ENCODE peak calls at places on chromosomes 1 and 21, in ten cellular contexts. One of them, this sample, is unnamed.

GRCh38 chr1:99264201-99265021 is at the start of gene PLPPR4:
- DNase-seq in astrocyte of the spinal cord: peak; percentile 18
- DNase-seq in DMS 273 treated with DMSO at 0.1 percent for 48 hours: no peak
- DNase-seq in stimulated activated naive B cell treated with anti-CD40 and anti-IgM and Interleukin-4, amounts not matched to agents 10 μg/mL and 1 μg/mL and 100 μg/mL, for 72 hours: no peak
- DNase-seq in activated CD8-positive, alpha-beta memory T cell treated with anti-CD3 and anti-CD28 coated beads for 1 hour: no peak
- DNase-seq in choroid plexus epithelial cell: peak; percentile 10
- DNase-seq in dorsolateral prefrontal cortex: peak; percentile 71
- DNase-seq in stimulated activated effector memory CD8-positive, alpha-beta T cell treated with anti-CD3 and anti-CD28 coated beads, Interleukin-12 subunit alpha, Interleukin-12 subunit beta, amount 100 ng/mL, for 72 hours: no peak
- DNase-seq in breast epithelium: peak; percentile 53
- DNase-seq in mesothelial cell of epicardium: peak; percentile 41
- DNase-seq in this sample: peak; percentile 22

GRCh38 chr1:205972081-205972480 is 28.8 kb upstream of the SLC26A9 start:
- DNase-seq in choroid plexus epithelial cell: no peak
- DNase-seq in dorsolateral prefrontal cortex: no peak
- DNase-seq in breast epithelium: no peak
- DNase-seq in DMS 273 treated with DMSO at 0.1 percent for 48 hours: no peak
- DNase-seq in activated CD8-positive, alpha-beta memory T cell treated with anti-CD3 and anti-CD28 coated beads for 1 hour: no peak
- DNase-seq in stimulated activated effector memory CD8-positive, alpha-beta T cell treated with anti-CD3 and anti-CD28 coated beads, Interleukin-12 subunit alpha, Interleukin-12 subunit beta, amount 100 ng/mL, for 72 hours: no peak
- DNase-seq in astrocyte of the spinal cord: no peak
- DNase-seq in stimulated activated naive B cell treated with anti-CD40 and anti-IgM and Interleukin-4, amounts not matched to agents 10 μg/mL and 1 μg/mL and 100 μg/mL, for 72 hours: no peak
- DNase-seq in mesothelial cell of epicardium: no peak
- DNase-seq in this sample: no peak

GRCh38 chr1:246793331-246793890 is 69.2 kb downstream of the SCCPDH start:
- DNase-seq in stimulated activated naive B cell treated with anti-CD40 and anti-IgM and Interleukin-4, amounts not matched to agents 10 μg/mL and 1 μg/mL and 100 μg/mL, for 72 hours: no peak
- DNase-seq in astrocyte of the spinal cord: no peak
- DNase-seq in DMS 273 treated with DMSO at 0.1 percent for 48 hours: no peak
- DNase-seq in breast epithelium: no peak
- DNase-seq in activated CD8-positive, alpha-beta memory T cell treated with anti-CD3 and anti-CD28 coated beads for 1 hour: no peak
- DNase-seq in dorsolateral prefrontal cortex: no peak
- DNase-seq in stimulated activated effector memory CD8-positive, alpha-beta T cell treated with anti-CD3 and anti-CD28 coated beads, Interleukin-12 subunit alpha, Interleukin-12 subunit beta, amount 100 ng/mL, for 72 hours: no peak
- DNase-seq in choroid plexus epithelial cell: no peak
- DNase-seq in mesothelial cell of epicardium: no peak
- DNase-seq in this sample: no peak

GRCh38 chr1:97919568-97920261 is 1.1 kb downstream of the DPYD start:
- DNase-seq in choroid plexus epithelial cell: peak; percentile 69
- DNase-seq in astrocyte of the spinal cord: peak; percentile 45
- DNase-seq in dorsolateral prefrontal cortex: no peak
- DNase-seq in mesothelial cell of epicardium: no peak
- DNase-seq in stimulated activated naive B cell treated with anti-CD40 and anti-IgM and Interleukin-4, amounts not matched to agents 10 μg/mL and 1 μg/mL and 100 μg/mL, for 72 hours: no peak
- DNase-seq in DMS 273 treated with DMSO at 0.1 percent for 48 hours: no peak
- DNase-seq in stimulated activated effector memory CD8-positive, alpha-beta T cell treated with anti-CD3 and anti-CD28 coated beads, Interleukin-12 subunit alpha, Interleukin-12 subunit beta, amount 100 ng/mL, for 72 hours: no peak
- DNase-seq in breast epithelium: no peak
- DNase-seq in activated CD8-positive, alpha-beta memory T cell treated with anti-CD3 and anti-CD28 coated beads for 1 hour: no peak
- DNase-seq in this sample: peak; percentile 57

GRCh38 chr1:232678185-232678886 is 48.4 kb upstream of the SIPA1L2 start:
- DNase-seq in stimulated activated effector memory CD8-positive, alpha-beta T cell treated with anti-CD3 and anti-CD28 coated beads, Interleukin-12 subunit alpha, Interleukin-12 subunit beta, amount 100 ng/mL, for 72 hours: no peak
- DNase-seq in dorsolateral prefrontal cortex: no peak
- DNase-seq in activated CD8-positive, alpha-beta memory T cell treated with anti-CD3 and anti-CD28 coated beads for 1 hour: no peak
- DNase-seq in stimulated activated naive B cell treated with anti-CD40 and anti-IgM and Interleukin-4, amounts not matched to agents 10 μg/mL and 1 μg/mL and 100 μg/mL, for 72 hours: no peak
- DNase-seq in astrocyte of the spinal cord: no peak
- DNase-seq in DMS 273 treated with DMSO at 0.1 percent for 48 hours: no peak
- DNase-seq in breast epithelium: no peak
- DNase-seq in choroid plexus epithelial cell: no peak
- DNase-seq in mesothelial cell of epicardium: no peak
- DNase-seq in this sample: no peak

GRCh38 chr21:44399955-44400790 is 46.8 kb downstream of the TRPM2 start:
- DNase-seq in breast epithelium: no peak
- DNase-seq in stimulated activated naive B cell treated with anti-CD40 and anti-IgM and Interleukin-4, amounts not matched to agents 10 μg/mL and 1 μg/mL and 100 μg/mL, for 72 hours: no peak
- DNase-seq in activated CD8-positive, alpha-beta memory T cell treated with anti-CD3 and anti-CD28 coated beads for 1 hour: no peak
- DNase-seq in dorsolateral prefrontal cortex: no peak
- DNase-seq in stimulated activated effector memory CD8-positive, alpha-beta T cell treated with anti-CD3 and anti-CD28 coated beads, Interleukin-12 subunit alpha, Interleukin-12 subunit beta, amount 100 ng/mL, for 72 hours: no peak
- DNase-seq in mesothelial cell of epicardium: no peak
- DNase-seq in astrocyte of the spinal cord: no peak
- DNase-seq in choroid plexus epithelial cell: no peak
- DNase-seq in DMS 273 treated with DMSO at 0.1 percent for 48 hours: no peak
- DNase-seq in this sample: no peak

GRCh38 chr1:57377731-57378139 is 46.1 kb downstream of the DAB1 start:
- DNase-seq in stimulated activated effector memory CD8-positive, alpha-beta T cell treated with anti-CD3 and anti-CD28 coated beads, Interleukin-12 subunit alpha, Interleukin-12 subunit beta, amount 100 ng/mL, for 72 hours: no peak
- DNase-seq in activated CD8-positive, alpha-beta memory T cell treated with anti-CD3 and anti-CD28 coated beads for 1 hour: no peak
- DNase-seq in mesothelial cell of epicardium: no peak
- DNase-seq in astrocyte of the spinal cord: no peak
- DNase-seq in DMS 273 treated with DMSO at 0.1 percent for 48 hours: no peak
- DNase-seq in stimulated activated naive B cell treated with anti-CD40 and anti-IgM and Interleukin-4, amounts not matched to agents 10 μg/mL and 1 μg/mL and 100 μg/mL, for 72 hours: no peak
- DNase-seq in dorsolateral prefrontal cortex: no peak
- DNase-seq in breast epithelium: no peak
- DNase-seq in choroid plexus epithelial cell: no peak
- DNase-seq in this sample: no peak

GRCh38 chr1:35243681-35244080 is 24.8 kb upstream of the ZMYM4 start:
- DNase-seq in choroid plexus epithelial cell: no peak
- DNase-seq in stimulated activated naive B cell treated with anti-CD40 and anti-IgM and Interleukin-4, amounts not matched to agents 10 μg/mL and 1 μg/mL and 100 μg/mL, for 72 hours: no peak
- DNase-seq in breast epithelium: no peak
- DNase-seq in activated CD8-positive, alpha-beta memory T cell treated with anti-CD3 and anti-CD28 coated beads for 1 hour: no peak
- DNase-seq in stimulated activated effector memory CD8-positive, alpha-beta T cell treated with anti-CD3 and anti-CD28 coated beads, Interleukin-12 subunit alpha, Interleukin-12 subunit beta, amount 100 ng/mL, for 72 hours: no peak
- DNase-seq in DMS 273 treated with DMSO at 0.1 percent for 48 hours: peak; percentile 12
- DNase-seq in dorsolateral prefrontal cortex: no peak
- DNase-seq in mesothelial cell of epicardium: no peak
- DNase-seq in astrocyte of the spinal cord: no peak
- DNase-seq in this sample: no peak

GRCh38 chr1:36925251-36925650 is 109.1 kb downstream of the GRIK3 start:
- DNase-seq in dorsolateral prefrontal cortex: no peak
- DNase-seq in DMS 273 treated with DMSO at 0.1 percent for 48 hours: peak; percentile 33
- DNase-seq in choroid plexus epithelial cell: no peak
- DNase-seq in activated CD8-positive, alpha-beta memory T cell treated with anti-CD3 and anti-CD28 coated beads for 1 hour: no peak
- DNase-seq in mesothelial cell of epicardium: no peak
- DNase-seq in breast epithelium: no peak
- DNase-seq in stimulated activated effector memory CD8-positive, alpha-beta T cell treated with anti-CD3 and anti-CD28 coated beads, Interleukin-12 subunit alpha, Interleukin-12 subunit beta, amount 100 ng/mL, for 72 hours: no peak
- DNase-seq in astrocyte of the spinal cord: no peak
- DNase-seq in stimulated activated naive B cell treated with anti-CD40 and anti-IgM and Interleukin-4, amounts not matched to agents 10 μg/mL and 1 μg/mL and 100 μg/mL, for 72 hours: no peak
- DNase-seq in this sample: no peak

GRCh38 chr1:204828352-204828850 is 42.3 kb upstream of the NFASC start:
- DNase-seq in dorsolateral prefrontal cortex: peak; percentile 78
- DNase-seq in stimulated activated effector memory CD8-positive, alpha-beta T cell treated with anti-CD3 and anti-CD28 coated beads, Interleukin-12 subunit alpha, Interleukin-12 subunit beta, amount 100 ng/mL, for 72 hours: peak; percentile 54
- DNase-seq in choroid plexus epithelial cell: peak; percentile 5
- DNase-seq in astrocyte of the spinal cord: no peak
- DNase-seq in breast epithelium: no peak
- DNase-seq in stimulated activated naive B cell treated with anti-CD40 and anti-IgM and Interleukin-4, amounts not matched to agents 10 μg/mL and 1 μg/mL and 100 μg/mL, for 72 hours: peak; percentile 51
- DNase-seq in mesothelial cell of epicardium: peak; percentile 48
- DNase-seq in activated CD8-positive, alpha-beta memory T cell treated with anti-CD3 and anti-CD28 coated beads for 1 hour: no peak
- DNase-seq in DMS 273 treated with DMSO at 0.1 percent for 48 hours: no peak
- DNase-seq in this sample: peak; percentile 12

GRCh38 chr21:34029724-34030528 is 43.5 kb upstream of the MRPS6 start:
- DNase-seq in breast epithelium: no peak
- DNase-seq in choroid plexus epithelial cell: peak; percentile 92
- DNase-seq in dorsolateral prefrontal cortex: peak; percentile 78
- DNase-seq in activated CD8-positive, alpha-beta memory T cell treated with anti-CD3 and anti-CD28 coated beads for 1 hour: no peak
- DNase-seq in astrocyte of the spinal cord: peak; percentile 82
- DNase-seq in mesothelial cell of epicardium: no peak
- DNase-seq in stimulated activated naive B cell treated with anti-CD40 and anti-IgM and Interleukin-4, amounts not matched to agents 10 μg/mL and 1 μg/mL and 100 μg/mL, for 72 hours: peak; percentile 37
- DNase-seq in stimulated activated effector memory CD8-positive, alpha-beta T cell treated with anti-CD3 and anti-CD28 coated beads, Interleukin-12 subunit alpha, Interleukin-12 subunit beta, amount 100 ng/mL, for 72 hours: peak; percentile 73
- DNase-seq in DMS 273 treated with DMSO at 0.1 percent for 48 hours: no peak
- DNase-seq in this sample: peak; percentile 90

GRCh38 chr1:41672641-41673313 is 188.3 kb upstream of the EDN2 start:
- DNase-seq in choroid plexus epithelial cell: peak; percentile 67
- DNase-seq in mesothelial cell of epicardium: no peak
- DNase-seq in stimulated activated naive B cell treated with anti-CD40 and anti-IgM and Interleukin-4, amounts not matched to agents 10 μg/mL and 1 μg/mL and 100 μg/mL, for 72 hours: no peak
- DNase-seq in dorsolateral prefrontal cortex: no peak
- DNase-seq in astrocyte of the spinal cord: peak; percentile 76
- DNase-seq in DMS 273 treated with DMSO at 0.1 percent for 48 hours: no peak
- DNase-seq in breast epithelium: peak; percentile 44
- DNase-seq in stimulated activated effector memory CD8-positive, alpha-beta T cell treated with anti-CD3 and anti-CD28 coated beads, Interleukin-12 subunit alpha, Interleukin-12 subunit beta, amount 100 ng/mL, for 72 hours: no peak
- DNase-seq in activated CD8-positive, alpha-beta memory T cell treated with anti-CD3 and anti-CD28 coated beads for 1 hour: no peak
- DNase-seq in this sample: peak; percentile 86

GRCh38 chr1:192535916-192536662 is 39.5 kb upstream of the RGS1 start:
- DNase-seq in mesothelial cell of epicardium: no peak
- DNase-seq in choroid plexus epithelial cell: no peak
- DNase-seq in stimulated activated naive B cell treated with anti-CD40 and anti-IgM and Interleukin-4, amounts not matched to agents 10 μg/mL and 1 μg/mL and 100 μg/mL, for 72 hours: no peak
- DNase-seq in dorsolateral prefrontal cortex: no peak
- DNase-seq in activated CD8-positive, alpha-beta memory T cell treated with anti-CD3 and anti-CD28 coated beads for 1 hour: no peak
- DNase-seq in stimulated activated effector memory CD8-positive, alpha-beta T cell treated with anti-CD3 and anti-CD28 coated beads, Interleukin-12 subunit alpha, Interleukin-12 subunit beta, amount 100 ng/mL, for 72 hours: no peak
- DNase-seq in DMS 273 treated with DMSO at 0.1 percent for 48 hours: no peak
- DNase-seq in breast epithelium: no peak
- DNase-seq in astrocyte of the spinal cord: no peak
- DNase-seq in this sample: no peak

GRCh38 chr21:45078877-45079281 is 4.5 kb downstream of the ADARB1 start:
- DNase-seq in breast epithelium: no peak
- DNase-seq in mesothelial cell of epicardium: no peak
- DNase-seq in stimulated activated naive B cell treated with anti-CD40 and anti-IgM and Interleukin-4, amounts not matched to agents 10 μg/mL and 1 μg/mL and 100 μg/mL, for 72 hours: no peak
- DNase-seq in activated CD8-positive, alpha-beta memory T cell treated with anti-CD3 and anti-CD28 coated beads for 1 hour: peak; percentile 53
- DNase-seq in dorsolateral prefrontal cortex: no peak
- DNase-seq in choroid plexus epithelial cell: peak; percentile 90
- DNase-seq in astrocyte of the spinal cord: peak; percentile 28
- DNase-seq in stimulated activated effector memory CD8-positive, alpha-beta T cell treated with anti-CD3 and anti-CD28 coated beads, Interleukin-12 subunit alpha, Interleukin-12 subunit beta, amount 100 ng/mL, for 72 hours: peak; percentile 80
- DNase-seq in DMS 273 treated with DMSO at 0.1 percent for 48 hours: no peak
- DNase-seq in this sample: peak; percentile 74

GRCh38 chr1:234755449-234755863 is 145.5 kb upstream of the IRF2BP2 start:
- DNase-seq in breast epithelium: peak; percentile 62
- DNase-seq in astrocyte of the spinal cord: peak; percentile 62
- DNase-seq in choroid plexus epithelial cell: peak; percentile 85
- DNase-seq in stimulated activated naive B cell treated with anti-CD40 and anti-IgM and Interleukin-4, amounts not matched to agents 10 μg/mL and 1 μg/mL and 100 μg/mL, for 72 hours: no peak
- DNase-seq in DMS 273 treated with DMSO at 0.1 percent for 48 hours: peak; percentile 61
- DNase-seq in mesothelial cell of epicardium: no peak
- DNase-seq in activated CD8-positive, alpha-beta memory T cell treated with anti-CD3 and anti-CD28 coated beads for 1 hour: no peak
- DNase-seq in stimulated activated effector memory CD8-positive, alpha-beta T cell treated with anti-CD3 and anti-CD28 coated beads, Interleukin-12 subunit alpha, Interleukin-12 subunit beta, amount 100 ng/mL, for 72 hours: no peak
- DNase-seq in dorsolateral prefrontal cortex: peak; percentile 91
- DNase-seq in this sample: peak; percentile 96

GRCh38 chr1:114685851-114686250 is 9.5 kb downstream of the AMPD1 start:
- DNase-seq in mesothelial cell of epicardium: no peak
- DNase-seq in stimulated activated effector memory CD8-positive, alpha-beta T cell treated with anti-CD3 and anti-CD28 coated beads, Interleukin-12 subunit alpha, Interleukin-12 subunit beta, amount 100 ng/mL, for 72 hours: no peak
- DNase-seq in dorsolateral prefrontal cortex: no peak
- DNase-seq in choroid plexus epithelial cell: no peak
- DNase-seq in activated CD8-positive, alpha-beta memory T cell treated with anti-CD3 and anti-CD28 coated beads for 1 hour: no peak
- DNase-seq in DMS 273 treated with DMSO at 0.1 percent for 48 hours: no peak
- DNase-seq in breast epithelium: no peak
- DNase-seq in astrocyte of the spinal cord: no peak
- DNase-seq in stimulated activated naive B cell treated with anti-CD40 and anti-IgM and Interleukin-4, amounts not matched to agents 10 μg/mL and 1 μg/mL and 100 μg/mL, for 72 hours: no peak
- DNase-seq in this sample: no peak

GRCh38 chr1:101253976-101254660 is 17.3 kb downstream of the S1PR1 start:
- DNase-seq in activated CD8-positive, alpha-beta memory T cell treated with anti-CD3 and anti-CD28 coated beads for 1 hour: no peak
- DNase-seq in breast epithelium: no peak
- DNase-seq in astrocyte of the spinal cord: peak; percentile 72
- DNase-seq in mesothelial cell of epicardium: no peak
- DNase-seq in dorsolateral prefrontal cortex: no peak
- DNase-seq in choroid plexus epithelial cell: no peak
- DNase-seq in stimulated activated naive B cell treated with anti-CD40 and anti-IgM and Interleukin-4, amounts not matched to agents 10 μg/mL and 1 μg/mL and 100 μg/mL, for 72 hours: no peak
- DNase-seq in DMS 273 treated with DMSO at 0.1 percent for 48 hours: no peak
- DNase-seq in stimulated activated effector memory CD8-positive, alpha-beta T cell treated with anti-CD3 and anti-CD28 coated beads, Interleukin-12 subunit alpha, Interleukin-12 subunit beta, amount 100 ng/mL, for 72 hours: no peak
- DNase-seq in this sample: peak; percentile 54

GRCh38 chr1:113217447-113218208 is 144.6 kb downstream of the LRIG2 start:
- DNase-seq in DMS 273 treated with DMSO at 0.1 percent for 48 hours: no peak
- DNase-seq in astrocyte of the spinal cord: no peak
- DNase-seq in stimulated activated naive B cell treated with anti-CD40 and anti-IgM and Interleukin-4, amounts not matched to agents 10 μg/mL and 1 μg/mL and 100 μg/mL, for 72 hours: no peak
- DNase-seq in dorsolateral prefrontal cortex: no peak
- DNase-seq in choroid plexus epithelial cell: peak; percentile 15
- DNase-seq in breast epithelium: no peak
- DNase-seq in activated CD8-positive, alpha-beta memory T cell treated with anti-CD3 and anti-CD28 coated beads for 1 hour: no peak
- DNase-seq in mesothelial cell of epicardium: no peak
- DNase-seq in stimulated activated effector memory CD8-positive, alpha-beta T cell treated with anti-CD3 and anti-CD28 coated beads, Interleukin-12 subunit alpha, Interleukin-12 subunit beta, amount 100 ng/mL, for 72 hours: no peak
- DNase-seq in this sample: no peak

GRCh38 chr1:50570064-50570463 is 146.8 kb upstream of the DMRTA2 start:
- DNase-seq in choroid plexus epithelial cell: peak; percentile 39
- DNase-seq in astrocyte of the spinal cord: peak; percentile 77
- DNase-seq in stimulated activated effector memory CD8-positive, alpha-beta T cell treated with anti-CD3 and anti-CD28 coated beads, Interleukin-12 subunit alpha, Interleukin-12 subunit beta, amount 100 ng/mL, for 72 hours: no peak
- DNase-seq in stimulated activated naive B cell treated with anti-CD40 and anti-IgM and Interleukin-4, amounts not matched to agents 10 μg/mL and 1 μg/mL and 100 μg/mL, for 72 hours: no peak
- DNase-seq in mesothelial cell of epicardium: no peak
- DNase-seq in DMS 273 treated with DMSO at 0.1 percent for 48 hours: no peak
- DNase-seq in dorsolateral prefrontal cortex: no peak
- DNase-seq in activated CD8-positive, alpha-beta memory T cell treated with anti-CD3 and anti-CD28 coated beads for 1 hour: no peak
- DNase-seq in breast epithelium: no peak
- DNase-seq in this sample: no peak

GRCh38 chr1:200880212-200880611 is 7.4 kb downstream of the GPR25 start:
- DNase-seq in stimulated activated naive B cell treated with anti-CD40 and anti-IgM and Interleukin-4, amounts not matched to agents 10 μg/mL and 1 μg/mL and 100 μg/mL, for 72 hours: no peak
- DNase-seq in DMS 273 treated with DMSO at 0.1 percent for 48 hours: no peak
- DNase-seq in stimulated activated effector memory CD8-positive, alpha-beta T cell treated with anti-CD3 and anti-CD28 coated beads, Interleukin-12 subunit alpha, Interleukin-12 subunit beta, amount 100 ng/mL, for 72 hours: peak; percentile 80
- DNase-seq in astrocyte of the spinal cord: no peak
- DNase-seq in dorsolateral prefrontal cortex: no peak
- DNase-seq in breast epithelium: no peak
- DNase-seq in mesothelial cell of epicardium: no peak
- DNase-seq in choroid plexus epithelial cell: no peak
- DNase-seq in activated CD8-positive, alpha-beta memory T cell treated with anti-CD3 and anti-CD28 coated beads for 1 hour: no peak
- DNase-seq in this sample: no peak

GRCh38 chr1:161483361-161483760 is 21.9 kb upstream of the FCGR2A start:
- DNase-seq in activated CD8-positive, alpha-beta memory T cell treated with anti-CD3 and anti-CD28 coated beads for 1 hour: no peak
- DNase-seq in stimulated activated effector memory CD8-positive, alpha-beta T cell treated with anti-CD3 and anti-CD28 coated beads, Interleukin-12 subunit alpha, Interleukin-12 subunit beta, amount 100 ng/mL, for 72 hours: no peak
- DNase-seq in dorsolateral prefrontal cortex: no peak
- DNase-seq in choroid plexus epithelial cell: no peak
- DNase-seq in stimulated activated naive B cell treated with anti-CD40 and anti-IgM and Interleukin-4, amounts not matched to agents 10 μg/mL and 1 μg/mL and 100 μg/mL, for 72 hours: no peak
- DNase-seq in mesothelial cell of epicardium: no peak
- DNase-seq in breast epithelium: no peak
- DNase-seq in astrocyte of the spinal cord: no peak
- DNase-seq in DMS 273 treated with DMSO at 0.1 percent for 48 hours: no peak
- DNase-seq in this sample: no peak

GRCh38 chr1:31759266-31760023 is 4.7 kb downstream of the ADGRB2 start:
- DNase-seq in breast epithelium: no peak
- DNase-seq in stimulated activated effector memory CD8-positive, alpha-beta T cell treated with anti-CD3 and anti-CD28 coated beads, Interleukin-12 subunit alpha, Interleukin-12 subunit beta, amount 100 ng/mL, for 72 hours: no peak
- DNase-seq in stimulated activated naive B cell treated with anti-CD40 and anti-IgM and Interleukin-4, amounts not matched to agents 10 μg/mL and 1 μg/mL and 100 μg/mL, for 72 hours: no peak
- DNase-seq in mesothelial cell of epicardium: no peak
- DNase-seq in choroid plexus epithelial cell: no peak
- DNase-seq in astrocyte of the spinal cord: no peak
- DNase-seq in dorsolateral prefrontal cortex: no peak
- DNase-seq in activated CD8-positive, alpha-beta memory T cell treated with anti-CD3 and anti-CD28 coated beads for 1 hour: no peak
- DNase-seq in DMS 273 treated with DMSO at 0.1 percent for 48 hours: no peak
- DNase-seq in this sample: no peak